ENCODE peak calls at places on chromosomes 11 and 22, in ten cellular contexts. U is activated CD4-positive, alpha-beta T cell treated with anti-CD3 and anti-CD28 coated beads, Interleukin-2, amount 10 ng/mL, durations not matched to agents 7 days and 5 days; N is activated T-cell treated with anti-CD3 and anti-CD28 coated beads for 1 hour; S is neural progenitor cell; B is AG10803; Q is iPS-NIHi11; G is GM13977; J is NCI-H2081; T is MV-4-11; L is lower lobe of right lung. W is an unnamed sample.

GRCh38 chr22:32622004-32622761 is 147.6 kb downstream of the FBXO7 start:
- DNase-seq in U (no peak), N (no peak), S (peak), B (peak), Q (peak), G (no peak), J (no peak), T (no peak), L (no peak), W (no peak)

GRCh38 chr11:20084921-20085814 is 75.1 kb downstream of the DBX1 start:
- DNase-seq in U (no peak), N (no peak), S (no peak), B (no peak), Q (no peak), G (no peak), J (no peak), T (no peak), L (no peak), W (no peak)

GRCh38 chr11:132631956-132632355 is 900.3 kb downstream of the OPCML start:
- DNase-seq in U (no peak), N (no peak), S (no peak), B (peak), Q (no peak), G (no peak), J (no peak), T (no peak), L (no peak), W (no peak)

GRCh38 chr11:105673089-105673488 is 63.2 kb downstream of the GRIA4 start:
- DNase-seq in U (peak), N (no peak), S (peak), B (peak), Q (peak), G (no peak), J (no peak), T (peak), L (no peak), W (no peak)

GRCh38 chr11:69962152-69962551 is 116.0 kb upstream of the ANO1 start:
- DNase-seq in U (no peak), N (no peak), S (no peak), B (no peak), Q (no peak), G (no peak), J (no peak), T (peak), L (no peak), W (no peak)

GRCh38 chr11:19275496-19275895 is 34.8 kb upstream of the E2F8 start:
- DNase-seq in U (no peak), N (no peak), S (no peak), B (no peak), Q (no peak), G (no peak), J (no peak), T (no peak), L (no peak), W (no peak)

GRCh38 chr22:17369553-17370035 is 334 bp downstream of the CECR2 start:
- DNase-seq in U (peak), N (no peak), S (peak), B (no peak), Q (peak), G (peak), J (no peak), T (no peak), L (peak), W (no peak)

GRCh38 chr22:17388235-17388634 is 19.0 kb downstream of the CECR2 start:
- DNase-seq in U (no peak), N (no peak), S (no peak), B (no peak), Q (no peak), G (no peak), J (no peak), T (no peak), L (no peak), W (no peak)

GRCh38 chr11:77320351-77320750 is 18.9 kb upstream of the GDPD4 start:
- DNase-seq in U (no peak), N (no peak), S (no peak), B (peak), Q (no peak), G (no peak), J (no peak), T (no peak), L (no peak), W (no peak)

GRCh38 chr22:24500251-24500820 is 5.2 kb downstream of the UPB1 start:
- DNase-seq in U (no peak), N (no peak), S (peak), B (peak), Q (no peak), G (no peak), J (no peak), T (no peak), L (no peak), W (no peak)

GRCh38 chr11:35056391-35057093 is 82.4 kb upstream of the CD44 start:
- DNase-seq in U (no peak), N (no peak), S (no peak), B (no peak), Q (no peak), G (no peak), J (no peak), T (no peak), L (no peak), W (no peak)

W was measured in GM12878.